ENCODE peak calls at places on chromosomes 5 and 9, in five cellular contexts. T, U, D, Q and W are unnamed samples.

GRCh38 chr5:143698534-143698933 is 113.4 kb upstream of the HMHB1 start:
- DNase-seq in T (no peak), U (no peak), Q (no peak), D (no peak), W (no peak)

GRCh38 chr5:9316733-9317132 is 229.1 kb downstream of the SEMA5A start:
- DNase-seq in U (no peak), T (no peak), D (peak; percentile 75), Q (no peak), W (peak; percentile 45)

GRCh38 chr5:140351609-140352334 is 5.4 kb upstream of the HBEGF start:
- DNase-seq in T (peak; percentile 67), D (peak; percentile 94), U (no peak), Q (peak; percentile 79), W (peak; percentile 76)

GRCh38 chr9:37293664-37294524 is 128.6 kb upstream of the GRHPR start:
- DNase-seq in U (no peak), D (no peak), T (no peak), Q (no peak), W (peak; percentile 57)

GRCh38 chr9:100601216-100601615 is 23.3 kb downstream of the CAVIN4 start:
- DNase-seq in Q (peak; percentile 44), T (peak; percentile 61), U (no peak), D (peak; percentile 69), W (peak; percentile 58)

GRCh38 chr9:129665008-129665771 is at the start of gene PRRX2:
- DNase-seq in U (no peak), D (no peak), T (no peak), Q (no peak), W (no peak)

GRCh38 chr9:132087438-132088030 is 7.9 kb upstream of the MED27 start:
- DNase-seq in D (no peak), Q (no peak), U (no peak), T (no peak), W (no peak)

GRCh38 chr9:1273859-1274258 is 223.7 kb downstream of the DMRT2 start:
- DNase-seq in T (no peak), Q (no peak), D (peak; percentile 29), U (no peak), W (peak; percentile 46)

GRCh38 chr5:149452665-149453617 is 73.8 kb upstream of the IL17B start:
- DNase-seq in Q (peak; percentile 96), T (no peak), D (peak; percentile 34), U (no peak), W (peak; percentile 87)

GRCh38 chr9:87713278-87713989 is 12.5 kb upstream of the CTSL start:
- DNase-seq in Q (peak; percentile 99), T (peak; percentile 81), D (peak; percentile 92), U (no peak), W (peak; percentile 95)

GRCh38 chr5:141681695-141682641 is at the start of gene ARAP3:
- DNase-seq in D (peak; percentile 85), U (no peak), Q (peak; percentile 81), T (peak; percentile 92), W (peak; percentile 75)

GRCh38 chr5:100898504-100899346 is 4.4 kb downstream of the ST8SIA4 start:
- DNase-seq in Q (no peak), U (no peak), T (no peak), D (no peak), W (no peak)

GRCh38 chr9:124799274-124800006 is 22.5 kb downstream of the OLFML2A start:
- DNase-seq in D (no peak), U (no peak), T (no peak), Q (no peak), W (no peak)

GRCh38 chr5:161804263-161804662 is 43.7 kb upstream of the GABRA1 start:
- DNase-seq in T (no peak), D (no peak), U (no peak), Q (no peak), W (no peak)

GRCh38 chr5:88536146-88536545 is 267.5 kb upstream of the TMEM161B start:
- DNase-seq in T (no peak), Q (no peak), U (no peak), D (peak; percentile 66), W (peak; percentile 30)

GRCh38 chr5:133731951-133732350 is 119.6 kb upstream of the FSTL4 start:
- DNase-seq in Q (no peak), U (no peak), D (no peak), T (no peak), W (no peak)

GRCh38 chr9:90960941-90961340 is 159.3 kb downstream of the SYK start:
- DNase-seq in U (no peak), D (no peak), T (no peak), Q (no peak), W (no peak)

GRCh38 chr9:113488490-113488889 is 25.0 kb downstream of the RGS3 start:
- DNase-seq in T (peak; percentile 82), D (no peak), Q (no peak), U (no peak), W (no peak)

GRCh38 chr9:20692554-20692953 is 8.5 kb downstream of the FOCAD start:
- DNase-seq in D (no peak), U (no peak), T (no peak), Q (peak; percentile 61), W (no peak)

GRCh38 chr5:6158974-6159863 is 219.1 kb downstream of the MED10 start:
- DNase-seq in U (no peak), D (peak; percentile 100), T (peak; percentile 83), Q (peak; percentile 75), W (peak; percentile 99)

GRCh38 chr9:17064558-17064957 is 70.3 kb upstream of the CNTLN start:
- DNase-seq in U (no peak), Q (no peak), D (peak; percentile 7), T (no peak), W (no peak)

GRCh38 chr9:101463397-101463796 is 27.8 kb upstream of the ALDOB start:
- DNase-seq in D (peak; percentile 4), T (no peak), U (no peak), Q (peak; percentile 22), W (peak; percentile 58)

GRCh38 chr5:61344187-61344944 is 12.3 kb downstream of the ZSWIM6 start:
- DNase-seq in Q (no peak), T (peak; percentile 45), U (no peak), D (no peak), W (no peak)

GRCh38 chr9:120904061-120904998 is 22.3 kb downstream of the TRAF1 start:
- DNase-seq in Q (no peak), T (no peak), U (no peak), D (no peak), W (no peak)

GRCh38 chr5:137336565-137337120 is 162.5 kb downstream of the SPOCK1 start:
- DNase-seq in U (no peak), Q (no peak), T (no peak), D (no peak), W (no peak)

GRCh38 chr5:16550316-16550952 is 66.4 kb downstream of the RETREG1 start:
- DNase-seq in Q (no peak), T (no peak), U (no peak), D (peak; percentile 96), W (peak; percentile 56)

GRCh38 chr5:55691265-55692105 is 20.6 kb downstream of the SLC38A9 start:
- DNase-seq in D (peak; percentile 48), U (no peak), Q (no peak), T (no peak), W (peak; percentile 54)

GRCh38 chr9:101582593-101582992 is 12.2 kb downstream of the PPP3R2 start:
- DNase-seq in U (no peak), Q (peak; percentile 36), D (peak; percentile 39), T (no peak), W (peak; percentile 37)

GRCh38 chr5:172727551-172727950 is 43.4 kb downstream of the DUSP1 start:
- DNase-seq in T (no peak), Q (no peak), D (no peak), U (no peak), W (no peak)

GRCh38 chr9:113978954-113979712 is 99.0 kb downstream of the AMBP start:
- DNase-seq in D (peak; percentile 2), U (no peak), T (no peak), Q (no peak), W (no peak)

GRCh38 chr9:70463877-70464276 is 49.4 kb upstream of the KLF9 start:
- DNase-seq in U (no peak), D (no peak), Q (no peak), T (no peak), W (no peak)
- H3K36me3 ChIP-seq in U (no peaks in the 10 kb centered on the region), D (no peaks in the 10 kb centered on the region), Q (no peaks in the 10 kb centered on the region), T (no peaks in the 10 kb centered on the region), W (no peaks in the 10 kb centered on the region)

GRCh38 chr5:1814183-1815020 is 13.2 kb downstream of the NDUFS6 start:
- DNase-seq in T (no peak), U (no peak), Q (no peak), D (no peak), W (no peak)
- H3K36me3 ChIP-seq in T (no peaks in the 10 kb centered on the region), U (no peaks in the 10 kb centered on the region), Q (peaks cover 64% of the 10 kb centered on the region), D (peaks cover 65% of the 10 kb centered on the region), W (peaks cover 32% of the 10 kb centered on the region)

GRCh38 chr5:36060516-36060885 is 6.2 kb downstream of the UGT3A2 start:
- DNase-seq in Q (no peak), T (no peak), D (peak; percentile 55), U (no peak), W (no peak)

GRCh38 chr5:36054646-36055045 is 12.0 kb downstream of the UGT3A2 start:
- DNase-seq in D (no peak), U (no peak), Q (no peak), T (no peak), W (no peak)

GRCh38 chr5:36055984-36056383 is 10.7 kb downstream of the UGT3A2 start:
- DNase-seq in T (no peak), D (no peak), Q (no peak), U (no peak), W (no peak)

GRCh38 chr5:36058776-36059175 is 7.9 kb downstream of the UGT3A2 start:
- DNase-seq in Q (no peak), D (no peak), U (no peak), T (no peak), W (no peak)

DNA sequence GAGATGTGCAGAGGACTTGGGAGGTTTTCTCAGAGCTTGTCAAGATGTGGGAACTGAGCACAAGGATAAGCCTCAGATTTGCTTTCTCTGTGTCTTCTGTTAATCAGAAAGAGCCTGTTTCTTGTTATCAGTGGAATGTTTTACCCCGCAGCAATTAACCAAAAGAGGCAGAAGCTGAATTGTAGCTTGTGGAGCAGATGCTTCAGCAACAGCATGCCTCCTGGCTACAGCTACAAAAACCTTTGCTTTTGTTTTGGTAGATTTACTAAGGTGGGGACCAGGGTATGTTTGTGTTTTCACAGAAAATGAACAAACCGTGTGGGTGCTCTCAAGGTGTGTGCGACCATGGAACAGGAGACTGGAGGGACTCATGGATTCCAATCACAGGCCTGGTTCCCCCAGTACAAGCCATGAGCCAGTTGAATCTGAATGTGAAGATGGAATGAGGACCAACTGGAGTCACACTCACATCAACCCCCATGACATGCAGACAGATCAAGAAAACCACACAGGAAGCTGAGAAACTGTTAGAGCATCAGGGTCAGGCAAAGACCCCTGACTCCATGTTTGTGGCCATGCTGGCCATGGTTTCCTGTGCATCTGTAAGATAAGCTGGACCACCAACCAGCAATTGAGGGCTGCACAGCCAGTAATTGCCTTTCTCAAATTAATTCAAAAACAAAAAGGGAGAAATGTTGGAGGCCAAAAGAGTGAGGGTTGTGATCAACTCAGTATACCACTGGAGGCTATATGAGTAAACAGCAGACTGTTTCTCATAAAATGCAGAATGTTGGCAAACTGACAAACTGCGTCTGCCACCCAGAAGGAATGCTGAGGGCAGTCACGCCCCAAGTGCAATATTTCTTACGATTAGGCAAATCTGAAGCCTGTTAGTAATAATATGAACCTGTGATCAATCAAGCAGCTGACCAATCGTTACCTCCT is 6.8 kb downstream of the UGT3A2 start:
- DNase-seq in U (no peak), Q (no peak), T (no peak), D (peak; percentile 87), W (peak; percentile 25)
- H3K36me3 ChIP-seq in U (no peaks in the 10 kb centered on the region), Q (no peaks in the 10 kb centered on the region), T (no peaks in the 10 kb centered on the region), D (no peaks in the 10 kb centered on the region), W (no peaks in the 10 kb centered on the region)

GRCh38 chr9:5695860-5696259 is 67.0 kb downstream of the RIC1 start:
- DNase-seq in Q (no peak), U (no peak), T (no peak), D (no peak), W (no peak)
- H3K36me3 ChIP-seq in Q (no peaks in the 10 kb centered on the region), U (no peaks in the 10 kb centered on the region), T (no peaks in the 10 kb centered on the region), D (no peaks in the 10 kb centered on the region), W (no peaks in the 10 kb centered on the region)

GRCh38 chr5:41831155-41831554 is 39.1 kb downstream of the OXCT1 start:
- DNase-seq in D (no peak), Q (no peak), U (no peak), T (no peak), W (no peak)
- H3K36me3 ChIP-seq in D (peaks cover 19% of the 10 kb centered on the region), Q (no peaks in the 10 kb centered on the region), U (no peaks in the 10 kb centered on the region), T (no peaks in the 10 kb centered on the region), W (no peaks in the 10 kb centered on the region)